ENCODE peak calls at places on chromosome 20, in six cellular contexts. One of them, this sample, is unnamed. For H3K4me1, the result is how much of the 10 kb centered on the place peaks cover.

GRCh38 chr20:17606001-17606400 is 36.1 kb downstream of the DSTN start:
- DNase-seq in cardiac muscle cell: no peak
- DNase-seq in fibroblast of lung: no peak
- DNase-seq in GM23248: no peak
- DNase-seq in heart right ventricle: no peak
- DNase-seq in DND-41: no peak
- DNase-seq in this sample: no peak

GRCh38 chr20:45857114-45857835 is at the start of the genes ACOT8 and ZSWIM3:
- DNase-seq in cardiac muscle cell: peak
- DNase-seq in fibroblast of lung: peak
- DNase-seq in GM23248: peak
- DNase-seq in heart right ventricle: peak
- DNase-seq in DND-41: peak
- DNase-seq in this sample: peak

GRCh38 chr20:61850457-61850856 is 215.2 kb downstream of the TAF4 start:
- DNase-seq in cardiac muscle cell: no peak
- DNase-seq in fibroblast of lung: peak
- DNase-seq in GM23248: peak
- DNase-seq in heart right ventricle: no peak
- DNase-seq in DND-41: no peak
- DNase-seq in this sample: no peak

GRCh38 chr20:35564905-35565304 is 23.0 kb downstream of the ERGIC3 start:
- DNase-seq in cardiac muscle cell: no peak
- DNase-seq in fibroblast of lung: no peak
- DNase-seq in GM23248: no peak
- DNase-seq in heart right ventricle: no peak
- DNase-seq in DND-41: no peak
- DNase-seq in this sample: no peak

GRCh38 chr20:63895886-63896135 is 885 bp downstream of the DNAJC5 start:
- DNase-seq in cardiac muscle cell: no peak
- DNase-seq in fibroblast of lung: peak
- DNase-seq in GM23248: peak
- DNase-seq in heart right ventricle: no peak
- DNase-seq in DND-41: no peak
- DNase-seq in this sample: no peak

GRCh38 chr20:37316775-37317170 is 27.3 kb downstream of the MANBAL start:
- DNase-seq in cardiac muscle cell: no peak
- DNase-seq in fibroblast of lung: no peak
- DNase-seq in GM23248: no peak
- DNase-seq in heart right ventricle: no peak
- DNase-seq in DND-41: no peak
- DNase-seq in this sample: no peak

GRCh38 chr20:62237772-62238568 is at the start of gene OSBPL2:
- DNase-seq in cardiac muscle cell: peak
- DNase-seq in fibroblast of lung: peak
- DNase-seq in GM23248: peak
- DNase-seq in heart right ventricle: peak
- DNase-seq in DND-41: peak
- DNase-seq in this sample: peak

GRCh38 chr20:20864346-20865096 is 152.1 kb upstream of the RALGAPA2 start:
- DNase-seq in cardiac muscle cell: peak
- DNase-seq in fibroblast of lung: no peak
- DNase-seq in GM23248: peak
- DNase-seq in heart right ventricle: no peak
- DNase-seq in DND-41: no peak
- DNase-seq in this sample: peak

GRCh38 chr20:17671051-17671450 is 11.0 kb downstream of the RRBP1 start:
- DNase-seq in cardiac muscle cell: no peak
- DNase-seq in fibroblast of lung: no peak
- DNase-seq in GM23248: no peak
- DNase-seq in heart right ventricle: no peak
- DNase-seq in DND-41: no peak
- DNase-seq in this sample: no peak

GRCh38 chr20:60895363-60896079 is 356.5 kb upstream of the CDH4 start:
- DNase-seq in cardiac muscle cell: no peak
- DNase-seq in fibroblast of lung: no peak
- DNase-seq in GM23248: no peak
- DNase-seq in heart right ventricle: no peak
- DNase-seq in DND-41: no peak
- DNase-seq in this sample: no peak

GRCh38 chr20:52193133-52193532 is 1.6 kb upstream of the ZFP64 start:
- DNase-seq in cardiac muscle cell: peak
- DNase-seq in fibroblast of lung: no peak
- DNase-seq in GM23248: no peak
- DNase-seq in heart right ventricle: no peak
- DNase-seq in DND-41: no peak
- DNase-seq in this sample: no peak

GRCh38 chr20:1861347-1861987 is 33.7 kb upstream of the SIRPA start:
- DNase-seq in cardiac muscle cell: no peak
- DNase-seq in fibroblast of lung: peak
- DNase-seq in GM23248: peak
- DNase-seq in heart right ventricle: no peak
- DNase-seq in DND-41: no peak
- DNase-seq in this sample: no peak

GRCh38 chr20:61057313-61058171 is 194.5 kb upstream of the CDH4 start:
- DNase-seq in cardiac muscle cell: no peak
- DNase-seq in fibroblast of lung: no peak
- DNase-seq in GM23248: no peak
- DNase-seq in heart right ventricle: no peak
- DNase-seq in DND-41: no peak
- DNase-seq in this sample: no peak

GRCh38 chr20:63114693-63115069 is 101.2 kb downstream of the YTHDF1 start:
- DNase-seq in cardiac muscle cell: no peak
- DNase-seq in fibroblast of lung: no peak
- DNase-seq in GM23248: no peak
- DNase-seq in heart right ventricle: no peak
- DNase-seq in DND-41: no peak
- DNase-seq in this sample: no peak

GRCh38 chr20:41169791-41170351 is 32.5 kb downstream of the PLCG1 start:
- DNase-seq in cardiac muscle cell: no peak
- DNase-seq in fibroblast of lung: peak
- DNase-seq in GM23248: peak
- DNase-seq in heart right ventricle: no peak
- DNase-seq in DND-41: no peak
- DNase-seq in this sample: no peak

GRCh38 chr20:45974896-45975565 is 3.0 kb upstream of the ZNF335 start:
- DNase-seq in cardiac muscle cell: no peak
- DNase-seq in fibroblast of lung: no peak
- DNase-seq in GM23248: peak
- DNase-seq in heart right ventricle: no peak
- DNase-seq in DND-41: no peak
- DNase-seq in this sample: no peak

GRCh38 chr20:11919046-11919445 is 1.4 kb downstream of the BTBD3 start:
- DNase-seq in cardiac muscle cell: no peak
- DNase-seq in fibroblast of lung: peak
- DNase-seq in GM23248: no peak
- DNase-seq in heart right ventricle: peak
- DNase-seq in DND-41: no peak
- DNase-seq in this sample: no peak

GRCh38 chr20:32456869-32457421 is 98.8 kb downstream of the ASXL1 start:
- DNase-seq in cardiac muscle cell: peak
- DNase-seq in fibroblast of lung: no peak
- DNase-seq in GM23248: peak
- DNase-seq in heart right ventricle: no peak
- DNase-seq in DND-41: no peak
- DNase-seq in this sample: no peak

GRCh38 chr20:45300961-45301360 is 5.7 kb upstream of the RBPJL start:
- DNase-seq in cardiac muscle cell: peak
- DNase-seq in fibroblast of lung: no peak
- DNase-seq in GM23248: peak
- DNase-seq in heart right ventricle: no peak
- DNase-seq in DND-41: peak
- DNase-seq in this sample: peak

GRCh38 chr20:6623989-6624388 is 143.5 kb upstream of the BMP2 start:
- DNase-seq in cardiac muscle cell: peak
- DNase-seq in fibroblast of lung: no peak
- DNase-seq in GM23248: no peak
- DNase-seq in heart right ventricle: no peak
- DNase-seq in DND-41: no peak
- DNase-seq in this sample: no peak

GRCh38 chr20:61977387-61977786 is 88.3 kb downstream of the TAF4 start:
- DNase-seq in cardiac muscle cell: no peak
- DNase-seq in fibroblast of lung: no peak
- DNase-seq in GM23248: no peak
- DNase-seq in heart right ventricle: no peak
- DNase-seq in DND-41: no peak
- DNase-seq in this sample: no peak

GRCh38 chr20:37504404-37505096 is 16.5 kb upstream of the NNAT start:
- DNase-seq in cardiac muscle cell: no peak
- DNase-seq in fibroblast of lung: no peak
- DNase-seq in GM23248: peak
- DNase-seq in heart right ventricle: no peak
- DNase-seq in DND-41: no peak
- DNase-seq in this sample: peak

GRCh38 chr20:10357974-10358373 is 76.0 kb downstream of the MKKS start:
- DNase-seq in cardiac muscle cell: no peak
- DNase-seq in fibroblast of lung: peak
- DNase-seq in GM23248: peak
- DNase-seq in heart right ventricle: no peak
- DNase-seq in DND-41: no peak
- DNase-seq in this sample: no peak

GRCh38 chr20:25196701-25197120 is 1.2 kb downstream of the ENTPD6 start:
- DNase-seq in cardiac muscle cell: peak
- DNase-seq in fibroblast of lung: no peak
- DNase-seq in GM23248: peak
- DNase-seq in heart right ventricle: no peak
- DNase-seq in DND-41: peak
- DNase-seq in this sample: peak
- H3K4me1 ChIP-seq in cardiac muscle cell: under half
- H3K4me1 ChIP-seq in fibroblast of lung: under half
- H3K4me1 ChIP-seq in GM23248: under half
- H3K4me1 ChIP-seq in heart right ventricle: half or more
- H3K4me1 ChIP-seq in DND-41: under half
- H3K4me1 ChIP-seq in this sample: under half

DNA sequence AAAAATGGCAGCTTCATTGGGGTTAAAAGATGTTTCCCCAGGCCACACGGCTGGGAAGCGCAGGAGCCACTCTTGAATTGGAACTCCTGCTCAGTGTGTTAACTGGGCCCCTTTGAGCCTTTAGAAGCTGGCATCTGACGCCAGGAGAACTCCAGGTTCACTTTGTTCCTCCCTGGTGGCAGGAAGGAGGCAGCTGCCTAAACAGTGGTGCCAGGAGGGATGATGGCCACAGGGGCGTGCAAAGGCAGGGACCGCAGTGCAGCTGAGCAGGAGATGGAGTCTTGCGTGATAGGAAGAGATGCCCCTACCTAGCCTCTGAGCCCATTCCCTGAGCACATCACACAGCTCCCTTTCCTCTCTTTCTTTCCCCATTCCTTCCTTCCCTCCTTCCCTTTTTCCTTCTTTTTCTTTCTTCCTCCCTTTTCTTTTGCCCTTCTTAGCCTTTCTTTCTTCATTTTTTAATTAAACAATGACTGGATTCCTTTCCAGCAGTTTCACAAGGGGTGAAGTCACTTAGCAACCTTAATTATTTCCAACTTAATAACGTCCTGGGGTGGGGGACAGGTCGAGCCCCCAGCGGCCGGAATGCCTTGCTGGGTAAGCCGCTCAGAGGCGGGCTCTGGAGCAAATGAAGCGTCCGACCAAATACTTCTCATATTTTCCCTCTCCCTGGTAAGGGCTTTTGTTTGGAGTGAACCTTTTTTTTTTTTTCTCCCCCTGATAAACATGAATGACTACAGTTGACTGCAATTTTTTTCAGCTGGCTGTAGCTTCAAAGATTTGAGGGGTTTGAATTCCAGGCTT is 20.8 kb upstream of the BMP7 start:
- DNase-seq in cardiac muscle cell: peak
- DNase-seq in fibroblast of lung: no peak
- DNase-seq in GM23248: peak
- DNase-seq in heart right ventricle: no peak
- DNase-seq in DND-41: no peak
- DNase-seq in this sample: no peak
- H3K4me1 ChIP-seq in cardiac muscle cell: under half
- H3K4me1 ChIP-seq in fibroblast of lung: under half
- H3K4me1 ChIP-seq in GM23248: under half
- H3K4me1 ChIP-seq in heart right ventricle: under half
- H3K4me1 ChIP-seq in DND-41: under half
- H3K4me1 ChIP-seq in this sample: under half

GRCh38 chr20:19212524-19213502 is at the start of gene SLC24A3:
- DNase-seq in cardiac muscle cell: peak
- DNase-seq in fibroblast of lung: peak
- DNase-seq in GM23248: peak
- DNase-seq in heart right ventricle: peak
- DNase-seq in DND-41: no peak
- DNase-seq in this sample: no peak
- H3K4me1 ChIP-seq in cardiac muscle cell: under half
- H3K4me1 ChIP-seq in fibroblast of lung: under half
- H3K4me1 ChIP-seq in GM23248: under half
- H3K4me1 ChIP-seq in heart right ventricle: under half
- H3K4me1 ChIP-seq in DND-41: under half
- H3K4me1 ChIP-seq in this sample: under half

GRCh38 chr20:42902519-42902908 is 287.2 kb downstream of the PTPRT start:
- DNase-seq in cardiac muscle cell: no peak
- DNase-seq in fibroblast of lung: no peak
- DNase-seq in GM23248: no peak
- DNase-seq in heart right ventricle: no peak
- DNase-seq in DND-41: no peak
- DNase-seq in this sample: no peak
- H3K4me1 ChIP-seq in cardiac muscle cell: under half
- H3K4me1 ChIP-seq in fibroblast of lung: under half
- H3K4me1 ChIP-seq in GM23248: under half
- H3K4me1 ChIP-seq in heart right ventricle: under half
- H3K4me1 ChIP-seq in DND-41: under half
- H3K4me1 ChIP-seq in this sample: under half

DNA sequence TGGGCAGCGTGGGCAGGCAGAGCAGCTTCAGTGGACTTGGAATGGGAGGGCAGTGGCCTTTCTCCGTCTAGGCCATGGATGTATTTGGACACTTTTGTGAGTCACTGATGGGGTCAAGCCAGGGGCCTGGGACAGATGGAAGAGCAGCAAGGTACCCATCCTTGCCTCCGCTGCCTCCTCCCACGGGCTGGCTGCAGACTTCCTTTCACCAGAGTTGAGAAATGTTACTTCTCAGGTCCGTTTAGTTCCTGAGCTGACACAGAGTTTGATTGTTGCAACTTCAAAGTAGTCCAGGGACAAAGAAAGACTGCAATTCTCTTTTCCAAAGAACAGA is 18.6 kb downstream of the CST8 start:
- DNase-seq in cardiac muscle cell: no peak
- DNase-seq in fibroblast of lung: no peak
- DNase-seq in GM23248: no peak
- DNase-seq in heart right ventricle: no peak
- DNase-seq in DND-41: no peak
- DNase-seq in this sample: no peak
- H3K4me1 ChIP-seq in cardiac muscle cell: under half
- H3K4me1 ChIP-seq in fibroblast of lung: under half
- H3K4me1 ChIP-seq in GM23248: under half
- H3K4me1 ChIP-seq in heart right ventricle: under half
- H3K4me1 ChIP-seq in DND-41: under half
- H3K4me1 ChIP-seq in this sample: under half